ENCODE peak calls at places on chromosomes 16 and 17, in six cellular contexts. D is ovary, A is tibial nerve, R is uterus, M is A549, B is transverse colon. W is an unnamed sample.

GRCh38 chr17:6639651-6640535 is 618 bp downstream of the KIAA0753 start:
- DNase-seq in R (peak), A (no peak), M (no peak), B (peak), D (peak), W (peak)

GRCh38 chr17:36921131-36921851 is 16.0 kb upstream of the LHX1 start:
- DNase-seq in M (peak), B (no peak), D (no peak), A (no peak), R (no peak), W (no peak)

GRCh38 chr16:30382398-30383015 is at the start of gene SEPTIN1:
- DNase-seq in B (peak), R (no peak), D (no peak), M (no peak), A (no peak), W (no peak)

GRCh38 chr16:84648595-84649510 is 542 bp downstream of the KLHL36 start:
- DNase-seq in D (peak), M (peak), B (peak), R (peak), A (no peak), W (peak)

GRCh38 chr17:74957935-74958549 is 14.5 kb downstream of the HID1 start:
- DNase-seq in R (peak), B (peak), D (peak), A (peak), M (peak), W (peak)

GRCh38 chr16:86946396-86946795 is 368.0 kb downstream of the FOXL1 start:
- DNase-seq in M (peak), B (no peak), D (no peak), R (no peak), A (no peak), W (no peak)

GRCh38 chr16:82761236-82761635 is 134.5 kb downstream of the CDH13 start:
- DNase-seq in A (peak), R (peak), B (peak), M (no peak), D (peak), W (no peak)

GRCh38 chr17:6257339-6257738 is 177.6 kb downstream of the AIPL1 start:
- DNase-seq in R (no peak), D (no peak), M (no peak), A (no peak), B (no peak), W (no peak)

GRCh38 chr17:58415371-58416055 is 1.8 kb downstream of the RNF43 start:
- DNase-seq in D (no peak), M (peak), A (no peak), R (no peak), B (peak), W (no peak)

GRCh38 chr17:10309003-10309974 is 63.5 kb downstream of the MYH13 start:
- DNase-seq in M (no peak), A (no peak), R (no peak), B (no peak), D (no peak), W (no peak)

GRCh38 chr17:28865946-28866752 is 11.3 kb downstream of the ERAL1 start:
- DNase-seq in R (no peak), M (no peak), B (no peak), A (no peak), D (no peak), W (peak)

GRCh38 chr16:53052519-53053501 is at the start of gene CHD9NB:
- DNase-seq in M (peak), B (peak), A (no peak), R (no peak), D (no peak), W (peak)

GRCh38 chr17:15213381-15214087 is 51.6 kb downstream of the PMP22 start:
- DNase-seq in B (no peak), A (no peak), R (no peak), D (no peak), M (no peak), W (peak)

GRCh38 chr16:31201511-31202401 is 804 bp downstream of the PYCARD start:
- DNase-seq in M (no peak), B (peak), A (no peak), D (peak), R (no peak), W (peak)

GRCh38 chr16:71585318-71585703 is 8.4 kb upstream of the TAT start:
- DNase-seq in B (no peak), D (no peak), M (no peak), R (no peak), A (no peak), W (no peak)

GRCh38 chr16:67426950-67427349 is 4.0 kb upstream of the HSD11B2 start:
- DNase-seq in R (no peak), D (no peak), B (no peak), A (no peak), M (no peak), W (no peak)

GRCh38 chr17:8220783-8221662 is 10.6 kb upstream of the AURKB start:
- DNase-seq in B (peak), D (peak), M (peak), R (peak), A (peak), W (peak)
- TF ChIP-seq POLR2A in B (peak), D (peak), M (peak), R (peak), A (no peak), W (no peak)

DNA sequence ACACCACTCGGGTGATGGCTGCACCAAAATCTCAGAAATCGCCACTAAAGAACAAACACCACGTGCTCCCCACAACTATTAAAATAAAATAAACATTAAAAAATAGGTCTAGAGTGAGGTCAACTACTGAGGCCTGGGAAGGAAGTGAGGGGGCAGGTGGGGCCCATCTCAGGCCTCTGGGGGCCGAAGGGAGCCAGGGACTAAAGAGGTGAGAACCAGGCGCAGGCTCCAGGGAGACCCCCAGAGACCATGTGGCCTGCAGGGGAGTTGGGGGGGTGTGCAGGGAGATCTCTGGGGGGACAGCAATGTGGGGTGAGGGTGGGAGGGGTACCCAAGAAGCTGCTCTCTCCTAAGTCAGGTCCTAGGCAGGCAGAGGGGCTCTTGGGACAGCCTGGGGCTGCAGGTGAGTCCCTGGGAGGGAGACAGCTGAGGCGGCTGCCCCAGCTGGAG is 111.3 kb upstream of the SMURF2 start:
- DNase-seq in A (no peak), R (no peak), M (no peak), D (no peak), B (no peak), W (no peak)
- H3K4me3 ChIP-seq in A (no peak), R (no peak), M (peak), D (no peak), B (peak), W (no peak)

GRCh38 chr16:678858-679807 is 1.1 kb upstream of the STUB1 start:
- DNase-seq in D (peak), M (no peak), R (peak), A (peak), B (peak), W (peak)
- TF ChIP-seq POLR2A in D (no peak), M (no peak), R (no peak), A (peak), B (peak), W (peak)

GRCh38 chr16:70402916-70403659 is 35.8 kb downstream of the ST3GAL2 start:
- DNase-seq in R (no peak), B (no peak), M (no peak), A (no peak), D (no peak), W (peak)
- H3K4me3 ChIP-seq in R (no peak), B (no peak), M (no peak), A (no peak), D (no peak), W (no peak)

GRCh38 chr16:69827527-69827926 is 65.4 kb downstream of the WWP2 start:
- DNase-seq in B (no peak), D (no peak), R (no peak), M (no peak), A (no peak), W (no peak)

GRCh38 chr16:69822174-69822935 is 60.2 kb downstream of the WWP2 start:
- DNase-seq in D (no peak), R (no peak), A (no peak), M (no peak), B (peak), W (no peak)

GRCh38 chr16:69821844-69822173 is 59.7 kb downstream of the WWP2 start:
- DNase-seq in A (no peak), M (no peak), R (no peak), D (no peak), B (no peak), W (no peak)

GRCh38 chr16:69820926-69821541 is 58.9 kb downstream of the WWP2 start:
- DNase-seq in B (no peak), R (no peak), M (no peak), A (no peak), D (no peak), W (no peak)

GRCh38 chr16:69823831-69824563 is 61.9 kb downstream of the WWP2 start:
- DNase-seq in R (peak), M (no peak), A (peak), B (peak), D (peak), W (no peak)
- TF ChIP-seq POLR2A in R (no peak), M (no peak), A (no peak), B (no peak), D (no peak), W (no peak)

GRCh38 chr17:3916013-3916696 is at the start of gene P2RX1:
- DNase-seq in B (peak), D (peak), A (no peak), R (no peak), M (no peak), W (peak)
- H3K4me3 ChIP-seq in B (peak), D (no peak), A (peak), R (no peak), M (no peak), W (peak)

GRCh38 chr17:81392909-81393654 is 2.2 kb upstream of the BAHCC1 start:
- DNase-seq in M (peak), R (no peak), A (no peak), B (no peak), D (peak), W (peak)

GRCh38 chr17:81391268-81391963 is 3.8 kb upstream of the BAHCC1 start:
- DNase-seq in M (no peak), R (no peak), B (no peak), D (peak), A (no peak), W (no peak)

GRCh38 chr17:81393684-81394376 is 1.4 kb upstream of the BAHCC1 start:
- DNase-seq in D (peak), R (peak), B (peak), A (peak), M (peak), W (peak)

GRCh38 chr17:81390436-81391214 is 4.6 kb upstream of the BAHCC1 start:
- DNase-seq in D (peak), B (no peak), A (no peak), R (no peak), M (no peak), W (no peak)

DNA sequence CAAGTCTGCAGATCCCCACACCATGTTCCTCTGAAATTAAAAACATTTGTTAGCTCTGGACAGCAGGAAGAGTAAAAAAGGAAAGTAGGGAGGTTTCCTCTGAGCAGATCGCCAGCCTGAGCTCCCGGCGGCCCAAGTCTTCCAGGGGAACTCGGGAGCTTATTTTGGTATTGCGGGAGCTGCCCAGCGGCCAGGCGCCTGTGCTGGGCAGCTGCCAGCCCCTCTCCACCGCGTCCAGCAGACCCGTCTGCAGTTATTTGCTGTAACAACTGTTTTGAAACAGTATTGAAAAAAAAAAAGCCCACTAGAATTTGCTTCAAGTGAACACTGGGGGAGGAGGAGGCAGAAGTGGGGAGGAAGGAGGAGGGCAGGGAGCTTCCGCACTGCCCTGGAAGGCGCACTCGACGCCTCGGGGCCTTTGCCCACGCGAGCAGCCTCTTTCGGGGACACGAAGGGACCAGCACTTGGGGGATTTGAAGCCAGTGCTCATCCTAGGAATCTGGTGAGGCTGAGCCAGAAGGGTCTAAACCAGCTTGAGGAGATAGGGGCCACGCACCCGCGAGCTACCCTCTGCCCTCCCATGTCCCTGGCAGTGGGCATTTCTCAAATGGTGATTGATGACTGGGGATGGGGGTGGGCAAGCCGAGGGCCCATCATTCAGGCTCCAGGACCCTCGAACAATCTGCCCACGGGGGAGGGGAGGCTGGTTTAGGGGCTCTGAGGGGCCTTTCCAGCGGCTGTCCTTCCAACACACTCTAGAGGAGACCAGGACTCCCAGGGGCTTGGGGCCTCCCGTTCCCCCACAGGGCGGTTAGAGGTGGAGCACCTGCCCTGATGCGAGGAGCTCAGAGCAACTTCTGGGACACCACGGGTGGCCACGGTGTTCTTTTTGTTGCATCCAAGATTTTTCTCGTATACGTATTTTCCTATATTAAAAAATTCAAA is 3.0 kb upstream of the BAHCC1 start:
- DNase-seq in R (peak), D (peak), A (no peak), M (no peak), B (peak), W (no peak)
- TF ChIP-seq POLR2A in R (no peak), D (peak), A (no peak), M (no peak), B (peak), W (no peak)

DNA sequence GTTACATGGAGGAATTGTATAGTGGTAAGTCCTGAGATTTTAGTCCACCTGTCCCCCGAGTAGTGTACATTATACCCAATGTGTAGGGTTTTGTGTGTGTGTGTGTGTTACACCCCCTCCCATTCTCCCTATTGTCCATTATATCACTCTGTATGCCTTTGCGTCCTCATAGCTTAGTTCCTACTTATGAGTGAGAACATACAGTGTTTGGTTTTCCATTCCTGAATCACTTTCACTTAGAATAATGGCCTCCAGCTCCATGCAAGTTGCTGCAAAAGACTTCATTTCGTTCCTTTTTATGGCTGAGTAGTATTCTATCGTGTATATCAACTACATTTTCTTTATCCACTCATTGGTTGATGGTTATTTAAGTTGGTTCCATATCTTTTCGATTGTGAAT is 635 bp upstream of the FA2H start:
- DNase-seq in D (no peak), R (no peak), A (no peak), B (no peak), M (no peak), W (no peak)
- H3K4me3 ChIP-seq in D (no peak), R (peak), A (peak), B (peak), M (peak), W (no peak)